ENCODE peak calls at places on chromosomes 3 and 15, in seven cellular contexts. J is HFF-Myc, B is NCI-H774, H is caudate nucleus, N is PC-3, F is dermis blood vessel endothelial cell, V is cardiac fibroblast. T is an unnamed sample.

GRCh38 chr15:78204351-78205309 is 29.7 kb downstream of the ACSBG1 start:
- DNase-seq in J (no peak), F (no peak), N (no peak), V (no peak), B (no peak), H (peak), T (peak)

GRCh38 chr15:76060098-76060989 is 559 bp downstream of the TMEM266 start:
- DNase-seq in F (no peak), V (no peak), B (no peak), H (no peak), N (no peak), J (no peak), T (no peak)

GRCh38 chr3:4709336-4709735 is 216.2 kb downstream of the ITPR1 start:
- DNase-seq in B (no peak), N (peak), H (no peak), J (no peak), V (no peak), F (no peak), T (no peak)

GRCh38 chr3:52982839-52983238 is 63.0 kb downstream of the SFMBT1 start:
- DNase-seq in B (no peak), N (peak), V (no peak), F (no peak), H (no peak), J (no peak), T (no peak)

GRCh38 chr3:110495201-110495927 is 576.3 kb upstream of the NECTIN3 start:
- DNase-seq in F (no peak), V (no peak), B (no peak), H (no peak), J (no peak), N (peak), T (no peak)

GRCh38 chr15:64525828-64526530 is 65.6 kb downstream of the ZNF609 start:
- DNase-seq in N (no peak), B (no peak), F (no peak), V (peak), H (no peak), J (no peak), T (peak)

GRCh38 chr15:56883088-56883487 is 35.4 kb upstream of the TCF12 start:
- DNase-seq in F (no peak), J (no peak), H (no peak), V (no peak), B (no peak), N (no peak), T (no peak)

GRCh38 chr3:89742546-89742945 is 635.1 kb downstream of the EPHA3 start:
- DNase-seq in J (no peak), V (no peak), F (no peak), H (no peak), N (no peak), B (no peak), T (peak)

GRCh38 chr15:53586815-53587214 is 172.6 kb downstream of the WDR72 start:
- DNase-seq in B (no peak), F (no peak), N (peak), V (no peak), H (peak), J (no peak), T (no peak)

GRCh38 chr3:155664922-155665695 is 79.8 kb downstream of the PLCH1 start:
- DNase-seq in F (no peak), J (peak), B (no peak), N (peak), H (no peak), V (peak), T (peak)

GRCh38 chr15:88166330-88166993 is 90.1 kb downstream of the NTRK3 start:
- DNase-seq in J (no peak), H (no peak), N (peak), F (no peak), V (peak), B (peak), T (peak)

GRCh38 chr15:97961067-97961954 is 808 bp downstream of the ARRDC4 start:
- DNase-seq in N (peak), F (no peak), B (peak), V (peak), J (no peak), H (peak), T (peak)

GRCh38 chr15:49530106-49530505 is 90.5 kb downstream of the FAM227B start:
- DNase-seq in H (no peak), B (no peak), F (no peak), V (peak), N (peak), J (no peak), T (no peak)

GRCh38 chr3:18531662-18532061 is 106.5 kb upstream of the SATB1 start:
- DNase-seq in V (no peak), F (no peak), B (no peak), N (no peak), H (no peak), J (no peak), T (no peak)

GRCh38 chr15:100261302-100262240 is 80.2 kb downstream of the ADAMTS17 start:
- DNase-seq in B (no peak), J (no peak), H (no peak), V (no peak), F (no peak), N (no peak), T (no peak)

GRCh38 chr3:148205945-148206845 is 491.5 kb upstream of the AGTR1 start:
- DNase-seq in H (no peak), J (peak), N (no peak), F (no peak), V (peak), B (no peak), T (no peak)

GRCh38 chr3:5463986-5464385 is 276.5 kb downstream of the EDEM1 start:
- DNase-seq in J (no peak), N (peak), B (no peak), V (no peak), H (no peak), F (no peak), T (no peak)

GRCh38 chr15:67033012-67033411 is 32.4 kb upstream of the SMAD3 start:
- DNase-seq in V (no peak), B (no peak), F (peak), N (no peak), J (no peak), H (no peak), T (no peak)

GRCh38 chr15:84669726-84670125 is 11.7 kb upstream of the NMB start:
- DNase-seq in F (no peak), J (no peak), V (no peak), H (no peak), B (no peak), N (no peak), T (no peak)

GRCh38 chr15:25436707-25437106 is 2.1 kb downstream of the UBE3A start:
- DNase-seq in H (no peak), J (no peak), N (peak), B (no peak), V (no peak), F (no peak), T (no peak)

GRCh38 chr3:124569761-124570160 is 160.5 kb upstream of the UMPS start:
- DNase-seq in B (no peak), V (no peak), J (no peak), H (no peak), N (no peak), F (no peak), T (no peak)

GRCh38 chr3:32143849-32144757 is 37.7 kb downstream of the GPD1L start:
- DNase-seq in H (peak), J (peak), V (peak), F (peak), B (peak), N (peak), T (peak)

GRCh38 chr15:80159811-80160569 is 7.2 kb downstream of the FAH start:
- DNase-seq in J (no peak), B (no peak), H (no peak), N (no peak), F (no peak), V (peak), T (peak)

GRCh38 chr3:8732413-8732812 is 1.2 kb upstream of the CAV3 start:
- DNase-seq in J (no peak), V (no peak), B (no peak), N (peak), H (no peak), F (no peak), T (no peak)

GRCh38 chr3:133964547-133964946 is 65.2 kb downstream of the SLCO2A1 start:
- DNase-seq in N (peak), B (no peak), V (no peak), F (peak), J (no peak), H (no peak), T (no peak)

GRCh38 chr3:42652611-42653302 is 740 bp upstream of the ZBTB47 start:
- DNase-seq in V (peak), N (peak), B (no peak), H (no peak), J (no peak), F (peak), T (peak)

GRCh38 chr15:85879334-85880163 is 84.8 kb upstream of the KLHL25 start:
- DNase-seq in V (peak), J (no peak), N (peak), H (no peak), B (no peak), F (peak), T (peak)

GRCh38 chr15:100284191-100284590 is 57.6 kb downstream of the ADAMTS17 start:
- DNase-seq in N (peak), F (no peak), H (no peak), V (no peak), J (no peak), B (no peak), T (no peak)

GRCh38 chr15:30903497-30904187 is at the start of gene FAN1:
- DNase-seq in F (peak), H (peak), V (peak), N (peak), J (peak), B (no peak), T (peak)

GRCh38 chr3:111277226-111277625 is 205.6 kb downstream of the NECTIN3 start:
- DNase-seq in H (no peak), F (no peak), V (peak), N (peak), B (no peak), J (peak), T (peak)